ENCODE peak calls at places on chromosomes 5 and 9, in six cellular contexts. S, E, U, J, R and P are unnamed samples. For H3K9me3, the result is how much of the 10 kb centered on the place peaks cover.

GRCh38 chr5:66168226-66168625 is 24.1 kb downstream of the SREK1 start:
- DNase-seq in E (no peak), J (no peak), U (no peak), S (no peak), R (no peak), P (no peak)

GRCh38 chr5:92775711-92776615 is 805.1 kb downstream of the NR2F1-AS1 start:
- DNase-seq in S (peak), J (no peak), U (no peak), R (no peak), E (no peak), P (no peak)

GRCh38 chr9:136323420-136323819 is 3.9 kb upstream of the GPSM1 start:
- DNase-seq in U (peak), S (no peak), E (no peak), J (no peak), R (no peak), P (no peak)

GRCh38 chr9:99858087-99858486 is 36.4 kb downstream of the NR4A3 start:
- DNase-seq in E (no peak), U (no peak), R (no peak), S (no peak), J (no peak), P (no peak)

GRCh38 chr5:181243020-181243520 is 636 bp downstream of the RACK1 start:
- DNase-seq in S (peak), E (no peak), J (no peak), U (no peak), R (no peak), P (no peak)

GRCh38 chr9:127651697-127652610 is 39.9 kb downstream of the STXBP1 start:
- DNase-seq in J (no peak), R (no peak), S (no peak), E (no peak), U (no peak), P (no peak)

GRCh38 chr9:12774861-12775367 is at the start of gene LURAP1L:
- DNase-seq in E (peak), U (peak), S (peak), J (peak), R (no peak), P (no peak)

GRCh38 chr5:89374144-89374784 is 491.3 kb upstream of the MEF2C start:
- DNase-seq in R (no peak), U (peak), E (no peak), S (no peak), J (no peak), P (no peak)

GRCh38 chr9:133759146-133759900 is 21.2 kb upstream of the SARDH start:
- DNase-seq in S (no peak), J (no peak), E (peak), U (no peak), R (no peak), P (no peak)

GRCh38 chr9:84297162-84297821 is 43.3 kb downstream of the SLC28A3 start:
- DNase-seq in R (no peak), E (no peak), U (no peak), S (peak), J (no peak), P (no peak)

GRCh38 chr9:127711831-127712274 is 3.6 kb downstream of the PTRH1 start:
- DNase-seq in U (no peak), R (no peak), J (no peak), S (no peak), E (peak), P (no peak)

GRCh38 chr9:26462213-26462612 is 430.4 kb downstream of the CAAP1 start:
- DNase-seq in U (no peak), E (no peak), J (no peak), S (no peak), R (no peak), P (no peak)

GRCh38 chr9:76453785-76454184 is 5.2 kb upstream of the GCNT1 start:
- DNase-seq in J (no peak), S (peak), E (no peak), R (no peak), U (no peak), P (no peak)

GRCh38 chr5:159735749-159736660 is 180.3 kb upstream of the ADRA1B start:
- DNase-seq in R (no peak), E (no peak), J (no peak), U (no peak), S (peak), P (no peak)

GRCh38 chr9:107870927-107871720 is 381.6 kb upstream of the KLF4 start:
- DNase-seq in R (no peak), U (peak), E (no peak), J (no peak), S (no peak), P (no peak)

GRCh38 chr5:170383227-170383626 is 5.9 kb downstream of the KCNMB1 start:
- DNase-seq in J (no peak), U (no peak), E (no peak), S (no peak), R (no peak), P (no peak)

GRCh38 chr9:98890256-98890655 is 53.5 kb upstream of the COL15A1 start:
- DNase-seq in U (peak), E (no peak), S (no peak), J (no peak), R (no peak), P (no peak)

GRCh38 chr9:137786511-137786920 is 91.1 kb upstream of the CACNA1B start:
- DNase-seq in U (no peak), S (peak), R (no peak), E (no peak), J (no peak), P (no peak)

GRCh38 chr5:89372176-89372575 is 489.2 kb upstream of the MEF2C start:
- DNase-seq in E (no peak), S (peak), U (no peak), J (no peak), R (no peak), P (no peak)

GRCh38 chr5:88770290-88771257 is 112.4 kb downstream of the MEF2C start:
- DNase-seq in S (peak), U (no peak), E (no peak), R (no peak), J (no peak), P (no peak)

GRCh38 chr5:87787640-87788039 is 374.9 kb upstream of the CCNH start:
- DNase-seq in R (no peak), U (no peak), J (no peak), S (no peak), E (peak), P (no peak)

GRCh38 chr5:7361593-7361992 is 34.3 kb upstream of the ADCY2 start:
- DNase-seq in U (no peak), J (no peak), S (peak), E (no peak), R (no peak), P (no peak)

GRCh38 chr9:71729816-71730526 is 38.3 kb downstream of the CEMIP2 start:
- DNase-seq in J (no peak), S (no peak), R (no peak), E (no peak), U (no peak), P (no peak)

GRCh38 chr5:127386557-127386956 is 96.0 kb downstream of the MEGF10 start:
- DNase-seq in S (peak), J (no peak), R (no peak), E (no peak), U (no peak), P (no peak)

GRCh38 chr5:150137168-150137957 is 18.3 kb downstream of the PDGFRB start:
- DNase-seq in U (no peak), R (no peak), J (no peak), S (peak), E (peak), P (no peak)

GRCh38 chr5:54902817-54903473 is 82.4 kb downstream of the ESM1 start:
- DNase-seq in R (peak), J (no peak), E (no peak), U (peak), S (peak), P (no peak)

GRCh38 chr9:16136961-16137360 is 584.1 kb downstream of the CCDC171 start:
- DNase-seq in J (no peak), S (peak), U (no peak), R (no peak), E (no peak), P (no peak)

GRCh38 chr9:136791466-136792276 is 527 bp downstream of the TMEM141 start:
- DNase-seq in E (peak), U (peak), J (no peak), S (peak), R (peak), P (peak)

GRCh38 chr9:72951520-72952393 is 1.1 kb downstream of the ALDH1A1 start:
- DNase-seq in R (no peak), J (no peak), S (no peak), E (no peak), U (peak), P (no peak)

GRCh38 chr5:179998485-179998884 is 73.1 kb downstream of the RNF130 start:
- DNase-seq in J (no peak), E (no peak), R (no peak), S (no peak), U (no peak), P (no peak)
- H3K9me3 ChIP-seq in J (under half), E (under half), R (under half), S (under half), U (under half), P (under half)

DNA sequence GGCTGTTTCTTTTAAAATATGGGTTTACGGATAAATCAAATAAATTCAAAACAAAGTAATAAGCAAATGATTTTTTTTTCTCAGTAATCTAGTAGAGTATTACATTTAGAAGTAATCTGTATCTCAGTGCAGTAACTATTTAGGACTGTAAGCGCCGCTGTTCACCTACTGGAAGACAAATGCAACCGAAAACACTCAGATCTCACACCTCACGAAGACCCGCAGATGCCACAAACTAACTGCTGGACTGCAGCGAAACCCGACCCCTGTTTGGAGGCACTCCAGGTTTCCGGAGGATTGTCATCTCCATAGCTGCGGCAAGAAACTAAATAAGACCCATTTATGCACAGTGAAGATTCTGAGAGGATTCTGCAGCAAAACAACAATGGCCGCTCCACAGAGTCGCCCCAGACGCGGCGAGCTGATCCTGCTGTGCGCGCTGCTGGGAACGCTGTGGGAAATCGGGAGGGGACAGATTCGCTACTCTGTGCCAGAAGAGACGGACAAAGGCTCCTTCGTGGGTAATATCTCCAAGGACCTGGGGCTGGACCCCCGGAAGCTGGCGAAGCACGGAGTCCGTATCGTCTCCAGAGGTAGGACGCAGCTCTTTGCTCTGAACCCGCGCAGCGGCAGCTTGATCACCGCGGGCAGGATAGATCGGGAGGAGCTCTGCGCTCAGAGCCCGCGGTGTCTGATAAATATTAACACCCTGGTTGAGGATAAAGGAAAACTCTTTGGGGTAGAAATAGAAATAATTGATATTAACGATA is at the start of gene PCDHGA8:
- DNase-seq in J (no peak), R (no peak), E (no peak), S (peak), U (no peak), P (no peak)
- H3K9me3 ChIP-seq in J (half or more), R (under half), E (half or more), S (under half), U (under half), P (under half)

GRCh38 chr5:158621381-158621780 is 478.3 kb downstream of the EBF1 start:
- DNase-seq in U (no peak), S (no peak), E (no peak), R (no peak), J (no peak), P (no peak)
- H3K9me3 ChIP-seq in U (under half), S (under half), E (under half), R (under half), J (under half), P (under half)

DNA sequence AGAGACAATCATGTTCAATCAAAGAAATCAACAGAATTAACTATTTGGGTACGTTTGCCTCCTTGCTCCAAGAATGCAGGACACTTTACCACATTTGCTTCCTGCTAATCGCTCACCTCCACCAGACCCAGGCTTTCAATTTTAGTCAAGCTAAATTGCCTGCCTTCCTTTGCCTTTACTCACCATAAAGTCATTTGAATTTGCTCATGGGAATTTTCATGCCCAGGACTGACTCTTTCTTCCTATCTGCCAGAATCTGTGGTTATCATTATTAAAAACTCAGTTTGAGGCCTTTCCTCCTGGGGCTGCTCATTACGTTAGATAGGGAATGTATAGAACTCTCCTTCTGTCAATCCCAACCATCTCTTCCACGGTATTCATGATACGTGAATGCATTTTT is 1935.3 kb upstream of the WWC1 start:
- DNase-seq in R (no peak), E (no peak), U (no peak), S (no peak), J (no peak), P (no peak)
- H3K9me3 ChIP-seq in R (under half), E (under half), U (under half), S (under half), J (under half), P (under half)

DNA sequence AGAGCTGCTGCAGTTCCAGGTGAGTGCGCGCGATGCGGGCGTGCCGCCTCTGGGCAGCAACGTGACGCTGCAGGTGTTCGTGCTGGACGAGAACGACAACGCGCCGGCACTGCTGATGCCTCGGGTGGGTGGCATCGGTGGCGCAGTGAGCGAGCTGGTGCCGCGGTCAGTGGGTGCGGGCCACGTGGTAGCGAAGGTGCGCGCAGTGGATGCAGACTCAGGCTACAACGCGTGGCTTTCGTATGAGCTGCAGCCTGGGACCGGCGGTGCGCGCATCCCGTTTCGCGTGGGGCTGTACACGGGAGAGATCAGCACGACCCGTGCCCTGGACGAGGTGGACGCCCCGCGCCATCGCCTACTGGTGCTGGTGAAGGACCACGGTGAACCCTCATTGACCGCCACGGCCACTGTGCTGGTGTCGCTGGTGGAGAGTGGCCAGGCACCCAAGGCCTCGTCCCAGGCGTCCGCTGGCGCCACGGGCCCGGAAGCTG is 2.0 kb downstream of the PCDHA3 start:
- DNase-seq in R (no peak), J (no peak), U (no peak), S (no peak), E (no peak), P (no peak)
- H3K9me3 ChIP-seq in R (under half), J (under half), U (under half), S (under half), E (under half), P (under half)

GRCh38 chr9:103139891-103140290 is 144.8 kb downstream of the CYLC2 start:
- DNase-seq in U (no peak), S (no peak), J (no peak), E (no peak), R (no peak), P (no peak)
- H3K9me3 ChIP-seq in U (under half), S (under half), J (under half), E (under half), R (under half), P (under half)

DNA sequence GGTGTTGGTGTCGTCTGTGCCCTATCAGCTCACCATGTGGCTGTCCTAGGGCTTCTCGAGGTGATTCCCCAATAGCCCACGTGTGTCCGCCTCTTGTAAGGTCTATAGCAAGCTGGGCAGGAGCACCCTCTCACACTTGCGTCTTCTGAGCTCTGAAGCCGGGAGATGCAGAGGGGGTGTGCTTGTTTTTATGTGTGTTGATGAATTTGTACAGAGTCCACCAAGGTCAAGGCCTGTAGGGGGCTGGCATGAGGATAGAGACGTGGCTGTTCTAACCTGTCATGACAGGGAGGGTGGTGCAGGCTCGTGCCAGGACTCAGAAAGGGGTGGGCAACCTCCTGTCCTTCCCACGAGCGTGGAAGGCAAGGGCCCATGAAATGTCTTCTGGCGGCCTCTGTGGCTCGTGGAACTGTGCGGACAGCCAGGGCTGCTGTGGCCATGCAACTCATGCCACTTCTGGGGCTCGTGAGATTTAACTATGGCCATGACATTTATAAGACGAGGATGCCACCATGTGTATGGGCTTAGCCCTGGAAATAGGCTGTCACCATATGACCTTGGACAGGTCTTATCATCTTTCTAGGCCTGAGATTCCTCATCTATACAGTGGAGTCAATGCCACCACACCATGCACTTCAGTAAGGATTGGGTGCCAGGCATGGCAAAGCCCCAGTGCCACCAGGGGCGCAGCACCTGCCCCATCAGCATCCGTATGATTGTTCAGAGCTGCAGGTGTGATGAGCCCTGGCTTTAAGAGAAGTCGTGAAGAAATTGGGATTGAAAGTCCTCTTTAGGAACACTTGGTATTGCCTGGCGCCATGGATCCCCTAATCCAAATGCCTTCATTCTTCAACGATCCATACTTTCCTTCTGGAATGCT is 2.3 kb upstream of the OLFM1 start:
- DNase-seq in U (no peak), R (no peak), E (no peak), J (no peak), S (no peak), P (no peak)
- H3K9me3 ChIP-seq in U (under half), R (under half), E (under half), J (under half), S (under half), P (under half)

GRCh38 chr5:20276959-20277263 is 288.9 kb upstream of the CDH18 start:
- DNase-seq in J (no peak), R (no peak), S (peak), E (peak), U (no peak), P (no peak)
- H3K9me3 ChIP-seq in J (under half), R (under half), S (under half), E (under half), U (under half), P (under half)